ENCODE peak calls at places on chromosomes 11 and 22, in six cellular contexts. J is upper lobe of left lung, X is body of pancreas, B is stomach, M is uterus, G is IMR-90. C is an unnamed sample.

GRCh38 chr11:65865550-65866172 is 5.4 kb downstream of the MUS81 start:
- DNase-seq in J (no peak), X (peak; percentile 10), B (no peak), M (peak; percentile 17), G (no peak), C (no peak)

GRCh38 chr11:134584706-134585445 is 172.8 kb upstream of the B3GAT1 start:
- DNase-seq in J (no peak), X (no peak), B (no peak), M (no peak), G (no peak), C (no peak)

GRCh38 chr11:7480132-7480531 is 5.2 kb upstream of the OLFML1 start:
- DNase-seq in J (no peak), X (no peak), B (no peak), M (no peak), G (no peak), C (no peak)

GRCh38 chr11:47179655-47179991 is 2.9 kb upstream of the ARFGAP2 start:
- DNase-seq in J (no peak), X (peak; percentile 43), B (peak; percentile 40), M (no peak), G (peak; percentile 35), C (no peak)

GRCh38 chr11:16610213-16610737 is 128.2 kb upstream of the C11orf58 start:
- DNase-seq in J (no peak), X (no peak), B (no peak), M (no peak), G (no peak), C (no peak)

GRCh38 chr22:39502109-39502788 is at the start of gene MIEF1:
- DNase-seq in J (peak; percentile 99), X (peak; percentile 99), B (peak; percentile 99), M (peak; percentile 98), G (peak; percentile 92), C (peak; percentile 99)

GRCh38 chr11:1089738-1090599 is 15.3 kb downstream of the MUC2 start:
- DNase-seq in J (no peak), X (no peak), B (no peak), M (no peak), G (no peak), C (peak; percentile 12)

GRCh38 chr11:107962181-107962580 is 33.9 kb downstream of the RAB39A start:
- DNase-seq in J (no peak), X (no peak), B (no peak), M (no peak), G (no peak), C (no peak)

GRCh38 chr11:8019671-8020597 is 32.8 kb downstream of the EIF3F start:
- DNase-seq in J (no peak), X (no peak), B (no peak), M (peak; percentile 55), G (peak; percentile 40), C (no peak)

GRCh38 chr22:23509571-23510302 is 70.4 kb downstream of the IGLL1 start:
- DNase-seq in J (no peak), X (no peak), B (no peak), M (no peak), G (peak; percentile 10), C (peak; percentile 23)

GRCh38 chr11:17742019-17742418 is 7.4 kb downstream of the KCNC1 start:
- DNase-seq in J (no peak), X (no peak), B (no peak), M (no peak), G (no peak), C (no peak)

GRCh38 chr22:47517062-47517461 is 754.6 kb downstream of the TBC1D22A start:
- DNase-seq in J (no peak), X (no peak), B (no peak), M (no peak), G (no peak), C (no peak)

GRCh38 chr11:20609727-20610707 is 10.6 kb downstream of the SLC6A5 start:
- DNase-seq in J (peak; percentile 62), X (peak; percentile 78), B (peak; percentile 81), M (peak; percentile 19), G (peak; percentile 48), C (peak; percentile 81)

GRCh38 chr11:121231576-121232278 is 60.8 kb upstream of the SC5D start:
- DNase-seq in J (no peak), X (no peak), B (peak; percentile 59), M (no peak), G (no peak), C (peak; percentile 95)

GRCh38 chr11:119726150-119726553 is 2.8 kb downstream of the NECTIN1 start:
- DNase-seq in J (no peak), X (no peak), B (no peak), M (no peak), G (no peak), C (peak; percentile 42)

GRCh38 chr11:5004429-5005274 is 10.0 kb downstream of the OR51L1 start:
- DNase-seq in J (peak; percentile 37), X (peak; percentile 67), B (peak; percentile 72), M (no peak), G (peak; percentile 61), C (peak; percentile 49)

GRCh38 chr11:79263001-79263400 is 177.8 kb downstream of the TENM4 start:
- DNase-seq in J (no peak), X (no peak), B (peak; percentile 30), M (no peak), G (peak; percentile 49), C (no peak)

GRCh38 chr22:43391306-43391705 is 20.5 kb upstream of the MPPED1 start:
- DNase-seq in J (no peak), X (no peak), B (no peak), M (no peak), G (no peak), C (peak; percentile 89)

GRCh38 chr11:131889760-131890620 is 519.6 kb downstream of the NTM start:
- DNase-seq in J (no peak), X (no peak), B (no peak), M (no peak), G (peak; percentile 59), C (no peak)

GRCh38 chr11:19573666-19574065 is 139.0 kb upstream of the NAV2 start:
- DNase-seq in J (peak; percentile 52), X (no peak), B (no peak), M (peak; percentile 39), G (no peak), C (no peak)

DNA sequence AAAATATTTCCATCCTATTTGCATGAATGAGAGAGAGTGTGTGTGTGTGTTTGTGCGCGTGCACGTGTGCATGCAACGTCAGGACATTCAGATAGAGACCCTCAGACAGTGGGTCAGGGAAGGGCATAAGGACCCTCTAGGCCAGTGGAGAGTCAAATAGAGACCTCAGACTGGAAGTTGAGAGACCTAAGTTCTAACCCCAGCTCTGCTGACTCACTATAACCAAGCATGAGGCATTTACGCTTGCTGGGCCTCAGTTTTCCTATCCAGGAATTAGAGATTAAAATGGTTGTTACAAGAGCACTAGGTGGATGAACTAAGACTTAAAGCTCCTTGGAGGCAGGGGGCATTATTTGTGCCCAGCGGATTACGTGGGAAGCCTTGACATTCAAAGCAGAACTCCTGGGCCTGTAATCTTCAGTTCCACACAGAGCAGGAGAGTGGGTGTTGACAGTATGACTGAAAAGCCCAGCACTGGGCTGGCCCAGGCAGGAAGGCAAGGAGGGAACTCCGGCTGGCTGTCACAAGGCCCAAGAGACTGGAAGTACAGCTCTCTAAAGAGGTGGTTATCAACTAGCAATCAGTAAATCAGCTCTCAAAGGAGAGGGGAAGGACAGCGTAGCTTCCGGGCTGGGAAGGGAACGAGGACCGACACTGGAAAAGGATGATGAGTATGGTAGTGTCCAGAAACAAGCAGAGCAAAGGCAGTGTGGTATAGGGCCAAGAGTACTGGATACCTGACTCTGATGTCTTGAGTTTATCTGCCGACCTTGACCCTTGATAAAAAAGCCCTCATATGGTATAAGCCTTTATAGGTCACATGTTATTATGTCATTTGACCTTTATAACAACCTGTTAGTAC is 9.2 kb downstream of the RHOG start:
- DNase-seq in J (peak; percentile 67), X (no peak), B (peak; percentile 40), M (no peak), G (no peak), C (no peak)
- TF ChIP-seq POLR2A in J (no peak), X (no peak), B (no peak), M (no peak), G (no peak), C (no peak)

GRCh38 chr11:73596547-73596946 is 1.4 kb downstream of the FAM168A start:
- DNase-seq in J (no peak), X (no peak), B (no peak), M (no peak), G (no peak), C (no peak)

GRCh38 chr11:73592640-73593039 is 5.3 kb downstream of the FAM168A start:
- DNase-seq in J (no peak), X (no peak), B (no peak), M (no peak), G (no peak), C (no peak)

GRCh38 chr11:73597340-73597955 is 464 bp downstream of the FAM168A start:
- DNase-seq in J (no peak), X (no peak), B (no peak), M (no peak), G (no peak), C (no peak)

GRCh38 chr11:73598719-73599379 is 937 bp upstream of the FAM168A start:
- DNase-seq in J (no peak), X (no peak), B (no peak), M (no peak), G (no peak), C (no peak)

GRCh38 chr11:73597956-73598718 is at the start of gene FAM168A:
- DNase-seq in J (peak; percentile 98), X (peak; percentile 96), B (peak; percentile 96), M (peak; percentile 95), G (peak; percentile 97), C (peak; percentile 99)
- TF ChIP-seq POLR2A in J (no peak), X (peak; percentile 73), B (no peak), M (peak; percentile 82), G (no peak), C (peak; percentile 55)

GRCh38 chr11:86069408-86070086 is 663 bp upstream of the PICALM start:
- DNase-seq in J (peak; percentile 63), X (no peak), B (no peak), M (peak; percentile 49), G (peak; percentile 97), C (no peak)
- TF ChIP-seq POLR2A in J (no peak), X (peak; percentile 60), B (no peak), M (no peak), G (peak; percentile 70), C (peak; percentile 5)

GRCh38 chr11:75311858-75312288 is 39.6 kb downstream of the ARRB1 start:
- DNase-seq in J (peak; percentile 61), X (peak; percentile 35), B (peak; percentile 67), M (peak; percentile 78), G (peak; percentile 17), C (no peak)
- TF ChIP-seq POLR2A in J (no peak), X (peak; percentile 24), B (no peak), M (no peak), G (no peak), C (no peak)

GRCh38 chr11:69635804-69636511 is 5.0 kb upstream of the CCND1 start:
- DNase-seq in J (no peak), X (no peak), B (no peak), M (no peak), G (no peak), C (peak; percentile 11)
- TF ChIP-seq POLR2A in J (no peak), X (no peak), B (no peak), M (no peak), G (no peak), C (no peak)